ENCODE peak calls at places on chromosome 17, in ten cellular contexts. L, K, U, Z, A, D, X, B, N and W are unnamed samples.

GRCh38 chr17:43006639-43007551 is at the start of gene IFI35:
- DNase-seq in L (peak; percentile 94), K (peak; percentile 83), U (peak; percentile 76), Z (peak; percentile 85), A (peak; percentile 92), D (peak; percentile 92), X (no peak), B (peak; percentile 77), N (peak; percentile 73), W (no peak)

GRCh38 chr17:68011199-68011665 is 15.0 kb upstream of the C17orf58 start:
- DNase-seq in L (peak; percentile 66), K (peak; percentile 22), U (peak; percentile 79), Z (peak; percentile 56), A (no peak), D (peak; percentile 54), X (no peak), B (peak; percentile 41), N (peak; percentile 22), W (no peak)

GRCh38 chr17:13888043-13888442 is 181.3 kb upstream of the COX10 start:
- DNase-seq in L (no peak), K (peak; percentile 32), U (no peak), Z (peak; percentile 20), A (no peak), D (peak; percentile 34), X (no peak), B (no peak), N (no peak), W (no peak)

GRCh38 chr17:69175812-69176517 is 34.3 kb upstream of the ABCA6 start:
- DNase-seq in L (no peak), K (no peak), U (no peak), Z (no peak), A (no peak), D (no peak), X (peak; percentile 40), B (no peak), N (no peak), W (peak; percentile 47)

GRCh38 chr17:7383742-7384488 is 3.0 kb downstream of the TNK1 start:
- DNase-seq in L (peak; percentile 56), K (no peak), U (peak; percentile 99), Z (peak; percentile 32), A (no peak), D (peak; percentile 37), X (no peak), B (peak; percentile 80), N (peak; percentile 75), W (no peak)

GRCh38 chr17:47262586-47262985 is 9.0 kb downstream of the ITGB3 start:
- DNase-seq in L (no peak), K (no peak), U (no peak), Z (no peak), A (no peak), D (no peak), X (no peak), B (no peak), N (no peak), W (no peak)

GRCh38 chr17:64628641-64629040 is 33.5 kb downstream of the SMURF2 start:
- DNase-seq in L (no peak), K (no peak), U (no peak), Z (no peak), A (no peak), D (no peak), X (no peak), B (no peak), N (no peak), W (no peak)

GRCh38 chr17:77644981-77645380 is 313.5 kb upstream of the TNRC6C start:
- DNase-seq in L (no peak), K (no peak), U (peak; percentile 86), Z (no peak), A (no peak), D (no peak), X (no peak), B (peak; percentile 45), N (peak; percentile 21), W (no peak)

GRCh38 chr17:19867654-19868395 is at the start of gene ULK2:
- DNase-seq in L (peak; percentile 64), K (peak; percentile 7), U (peak; percentile 89), Z (peak; percentile 74), A (no peak), D (peak; percentile 63), X (no peak), B (peak; percentile 33), N (peak; percentile 11), W (no peak)

GRCh38 chr17:75152971-75153853 is 1.1 kb downstream of the JPT1 start:
- DNase-seq in L (no peak), K (peak; percentile 15), U (peak; percentile 76), Z (no peak), A (no peak), D (peak; percentile 14), X (no peak), B (no peak), N (no peak), W (no peak)

GRCh38 chr17:82238562-82239201 is 9.8 kb downstream of the SLC16A3 start:
- DNase-seq in L (peak; percentile 85), K (peak; percentile 50), U (no peak), Z (peak; percentile 80), A (peak; percentile 76), D (peak; percentile 97), X (peak; percentile 49), B (peak; percentile 67), N (peak; percentile 71), W (no peak)

GRCh38 chr17:83180264-83180995 is 101.0 kb downstream of the METRNL start:
- DNase-seq in L (no peak), K (peak; percentile 3), U (no peak), Z (no peak), A (peak; percentile 52), D (no peak), X (no peak), B (no peak), N (no peak), W (no peak)

DNA sequence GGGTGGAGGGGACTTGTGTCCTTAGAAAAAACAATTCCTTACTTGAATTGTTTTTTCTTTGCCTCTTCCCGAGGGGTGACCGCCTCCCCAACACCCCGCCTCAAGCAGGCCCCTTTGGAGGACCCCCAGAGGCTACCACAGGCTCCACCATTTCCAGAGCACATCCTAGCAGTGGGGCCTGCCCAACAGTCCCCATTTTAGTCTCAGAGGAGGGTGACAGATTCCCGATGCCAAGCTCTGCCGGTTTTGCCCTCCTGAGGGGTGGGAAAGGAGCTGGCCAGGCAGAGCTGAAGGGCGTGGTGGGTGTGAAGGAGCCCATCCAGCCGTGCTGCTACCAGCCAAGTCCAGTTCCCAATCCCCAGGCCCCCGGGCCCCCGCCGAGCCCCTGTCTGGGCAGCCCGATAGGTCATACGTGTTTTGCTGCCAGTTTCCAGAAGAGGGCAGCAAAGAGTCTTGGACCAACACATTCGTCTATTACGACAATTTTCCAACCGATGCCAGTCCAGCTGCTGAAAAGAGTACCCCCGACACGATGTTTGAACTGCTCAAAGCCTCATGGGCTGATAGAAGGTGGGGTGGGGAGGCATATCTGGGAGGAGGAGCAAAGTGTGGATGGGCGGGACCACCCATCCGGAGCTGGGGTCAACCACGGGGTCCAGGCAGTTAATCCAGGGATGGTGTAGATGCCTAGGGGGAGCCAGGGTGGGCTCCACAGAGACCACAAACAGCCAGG is 18.8 kb upstream of the GAA start:
- DNase-seq in L (no peak), K (peak; percentile 85), U (peak; percentile 96), Z (no peak), A (peak; percentile 74), D (peak; percentile 72), X (no peak), B (peak; percentile 40), N (peak; percentile 19), W (no peak)
- H3K4me3 ChIP-seq in L (no peak overlapping the region), K (no peak overlapping the region), U (no peak overlapping the region), Z (peak overlapping the region; percentile 30), A (no peak overlapping the region), D (no peak overlapping the region), X (peak overlapping the region; percentile 8), B (no peak overlapping the region), N (no peak overlapping the region), W (no peak overlapping the region)

DNA sequence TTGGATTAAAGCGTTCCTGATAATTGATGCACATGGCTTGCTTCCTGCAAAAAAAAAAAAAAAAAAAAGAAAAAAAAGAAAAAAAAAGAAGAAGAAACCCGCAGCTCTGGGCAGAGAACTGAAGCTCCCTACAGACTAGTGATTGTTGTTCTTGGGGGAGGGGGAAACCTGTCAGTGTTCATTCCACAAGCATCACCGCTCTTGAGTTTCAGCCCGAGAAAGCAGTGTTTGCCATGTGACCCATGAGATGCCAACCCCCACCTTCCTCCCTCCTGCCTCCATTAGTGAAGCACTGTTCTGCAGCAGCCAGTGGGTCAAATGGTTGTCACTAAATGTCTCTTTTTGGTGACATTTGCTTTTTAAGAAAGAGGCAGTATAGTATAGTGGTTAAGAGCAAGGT is 1.7 kb downstream of the USP43 start:
- DNase-seq in L (no peak), K (no peak), U (peak; percentile 57), Z (no peak), A (no peak), D (peak; percentile 34), X (no peak), B (no peak), N (no peak), W (peak; percentile 23)
- H3K4me3 ChIP-seq in L (no peak overlapping the region), K (no peak overlapping the region), U (peak overlapping the region; percentile 75), Z (no peak overlapping the region), A (no peak overlapping the region), D (no peak overlapping the region), X (no peak overlapping the region), B (no peak overlapping the region), N (no peak overlapping the region), W (peak overlapping the region; percentile 79)

DNA sequence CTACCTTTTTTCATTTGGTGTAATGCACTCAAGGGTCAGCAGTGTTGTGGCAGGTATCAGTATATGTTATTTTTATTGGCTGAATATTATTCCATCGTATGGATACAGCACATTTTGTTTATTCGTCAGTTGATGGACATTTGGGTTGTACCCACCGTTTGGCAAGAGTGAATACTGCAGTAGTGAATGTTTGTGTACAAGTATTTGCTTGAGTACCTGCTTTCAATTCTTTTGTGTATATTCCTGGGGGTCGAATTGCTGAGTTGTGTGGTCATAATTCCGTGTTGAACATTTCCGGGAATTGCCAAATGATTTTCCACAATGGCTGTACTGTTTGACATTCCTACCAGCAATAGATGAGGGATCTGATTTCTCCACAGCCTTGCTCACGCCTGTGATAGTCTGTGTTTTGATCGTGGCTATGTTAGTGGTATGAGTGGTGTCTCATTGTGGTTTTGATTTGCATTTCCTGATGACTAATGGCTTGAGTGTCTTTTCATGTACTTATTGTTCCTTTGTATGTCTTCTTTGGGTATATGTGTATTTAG is 108.4 kb downstream of the OR1D5 start:
- DNase-seq in L (no peak), K (no peak), U (no peak), Z (no peak), A (no peak), D (no peak), X (peak; percentile 56), B (no peak), N (no peak), W (peak; percentile 98)
- H3K4me3 ChIP-seq in L (no peak overlapping the region), K (no peak overlapping the region), U (no peak overlapping the region), Z (no peak overlapping the region), A (no peak overlapping the region), D (no peak overlapping the region), X (no peak overlapping the region), B (no peak overlapping the region), N (no peak overlapping the region), W (no peak overlapping the region)

DNA sequence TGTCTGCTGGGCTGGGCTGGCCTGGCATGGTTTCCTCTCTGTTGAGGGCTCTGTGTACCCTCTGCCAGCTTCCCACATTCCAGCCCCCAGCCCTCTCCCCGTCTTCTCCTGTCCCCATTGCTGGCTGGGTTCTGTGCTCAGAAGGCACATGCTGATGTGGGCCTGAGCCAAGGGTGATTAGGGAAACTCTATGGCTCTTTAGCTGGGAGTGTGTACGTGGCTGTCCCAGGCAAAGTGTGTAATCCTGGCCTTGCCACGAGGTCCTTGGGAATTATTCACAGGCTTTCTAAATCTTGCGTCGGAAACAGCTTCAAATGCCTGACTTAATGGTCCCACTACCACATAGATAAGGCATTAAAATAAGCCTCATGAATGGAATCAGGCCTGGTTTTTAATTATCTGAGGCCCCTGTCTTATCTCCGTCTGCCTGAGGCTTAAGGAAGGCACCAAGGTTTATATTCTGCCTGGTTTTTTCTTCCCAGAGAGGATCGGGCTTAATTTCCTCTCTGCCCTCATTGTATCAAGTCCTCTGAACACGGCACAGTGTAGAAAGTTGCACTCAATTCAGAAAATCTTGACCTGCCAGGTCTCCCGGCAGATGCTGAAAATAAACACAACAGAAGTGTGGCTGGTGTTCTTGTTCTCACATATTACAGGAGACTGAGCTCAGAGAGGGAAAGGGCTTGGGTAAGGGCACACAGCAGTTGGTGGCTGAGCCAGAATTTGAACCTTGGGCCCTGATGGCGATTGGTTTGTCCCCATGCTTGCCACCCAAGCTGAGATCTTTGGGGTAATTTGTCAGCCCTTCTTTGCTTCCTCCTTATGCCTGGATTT is 52.9 kb upstream of the LGALS9 start:
- DNase-seq in L (no peak), K (no peak), U (peak; percentile 32), Z (peak; percentile 46), A (peak; percentile 78), D (peak; percentile 71), X (no peak), B (no peak), N (no peak), W (no peak)
- H3K4me3 ChIP-seq in L (no peak overlapping the region), K (no peak overlapping the region), U (no peak overlapping the region), Z (no peak overlapping the region), A (no peak overlapping the region), D (no peak overlapping the region), X (no peak overlapping the region), B (no peak overlapping the region), N (no peak overlapping the region), W (no peak overlapping the region)